ENCODE peak calls at places on chromosomes 13 and 19, in five cellular contexts. D is thoracic aorta, X is K562, S is DND-41, W is dorsolateral prefrontal cortex. N is an unnamed sample.
A peak's percentile ranks its signal among the peaks of the same experiment; 100 is the strongest.

GRCh38 chr13:111156421-111156820 is 41.3 kb downstream of the ARHGEF7 start:
- DNase-seq in D (no peak), X (no peak), S (no peak), W (no peak), N (no peak)

GRCh38 chr13:71209217-71209616 is 657.8 kb downstream of the DACH1 start:
- DNase-seq in D (no peak), S (no peak), X (no peak), W (no peak), N (no peak)

GRCh38 chr13:71644579-71644978 is 222.4 kb downstream of the DACH1 start:
- DNase-seq in D (no peak), S (no peak), W (no peak), X (no peak), N (no peak)

GRCh38 chr19:3207466-3208242 is 16.8 kb upstream of the CELF5 start:
- DNase-seq in X (peak; percentile 68), W (no peak), D (no peak), S (no peak), N (no peak)

GRCh38 chr13:76878043-76878442 is 8.2 kb downstream of the KCTD12 start:
- DNase-seq in W (no peak), X (no peak), S (no peak), D (no peak), N (no peak)

GRCh38 chr13:24032674-24033073 is 127.8 kb upstream of the SPATA13 start:
- DNase-seq in D (no peak), S (no peak), W (no peak), X (no peak), N (no peak)

GRCh38 chr19:50729894-50730293 is 6.7 kb downstream of the CLEC11A start:
- DNase-seq in S (no peak), X (peak; percentile 4), W (no peak), D (no peak), N (peak; percentile 60)

GRCh38 chr19:18674616-18675015 is 8.9 kb upstream of the CRTC1 start:
- DNase-seq in W (peak; percentile 70), D (no peak), X (no peak), S (no peak), N (no peak)

GRCh38 chr19:50281491-50281890 is 47.7 kb downstream of the KCNC3 start:
- DNase-seq in X (no peak), S (no peak), W (no peak), D (no peak), N (no peak)

GRCh38 chr13:44879452-44880058 is 109.7 kb downstream of the NUFIP1 start:
- DNase-seq in X (no peak), S (no peak), D (no peak), W (no peak), N (peak; percentile 31)

GRCh38 chr19:46902402-46902766 is 41.6 kb downstream of the ARHGAP35 start:
- DNase-seq in S (no peak), X (no peak), W (no peak), D (no peak), N (no peak)

GRCh38 chr19:7870571-7871279 is 3.5 kb downstream of the PRR36 start:
- DNase-seq in X (peak; percentile 73), D (no peak), S (peak; percentile 81), W (no peak), N (peak; percentile 86)

GRCh38 chr19:50258918-50259372 is 55.5 kb downstream of the MYH14 start:
- DNase-seq in S (no peak), X (peak; percentile 65), D (no peak), W (no peak), N (no peak)

GRCh38 chr13:40194204-40194806 is 472.1 kb downstream of the FOXO1 start:
- DNase-seq in S (no peak), D (no peak), W (no peak), X (no peak), N (no peak)

GRCh38 chr19:13176345-13176744 is 26.1 kb downstream of the IER2 start:
- DNase-seq in X (no peak), S (no peak), D (no peak), W (no peak), N (no peak)

GRCh38 chr19:44024900-44025216 is 321 bp upstream of the ZNF222 start:
- DNase-seq in S (no peak), D (no peak), W (no peak), X (no peak), N (no peak)

GRCh38 chr19:3194703-3195087 is 9.0 kb downstream of the NCLN start:
- DNase-seq in D (no peak), S (no peak), X (no peak), W (no peak), N (no peak)

GRCh38 chr13:37540228-37540627 is 58.3 kb downstream of the POSTN start:
- DNase-seq in S (no peak), D (no peak), W (no peak), X (no peak), N (no peak)

GRCh38 chr19:51121257-51121656 is 3.4 kb upstream of the SIGLEC9 start:
- DNase-seq in D (no peak), X (no peak), S (no peak), W (no peak), N (no peak)

GRCh38 chr19:10431943-10432735 is 11.8 kb downstream of the PDE4A start:
- DNase-seq in X (peak; percentile 88), W (no peak), D (no peak), S (peak; percentile 51), N (no peak)

GRCh38 chr13:20776751-20777150 is 3.0 kb upstream of the EEF1AKMT1 start:
- DNase-seq in X (no peak), D (no peak), S (no peak), W (no peak), N (no peak)

GRCh38 chr13:111951982-111952565 is 114.9 kb upstream of the SOX1 start:
- DNase-seq in D (no peak), X (no peak), S (no peak), W (peak; percentile 18), N (no peak)

GRCh38 chr19:1115646-1116420 is 12.0 kb downstream of the GPX4 start:
- DNase-seq in W (no peak), D (no peak), X (no peak), S (no peak), N (no peak)

GRCh38 chr19:51136891-51137551 is 5.1 kb upstream of the SIGLEC7 start:
- DNase-seq in D (no peak), S (no peak), X (no peak), W (no peak), N (no peak)

GRCh38 chr19:30669329-30670010 is 297.3 kb downstream of the ZNF536 start:
- DNase-seq in W (peak; percentile 85), X (peak; percentile 61), D (no peak), S (peak; percentile 56), N (no peak)

GRCh38 chr19:12806242-12807131 is at the start of gene RNASEH2A:
- DNase-seq in W (peak; percentile 93), D (no peak), S (peak; percentile 93), X (peak; percentile 88), N (peak; percentile 86)

GRCh38 chr13:78602561-78603239 is 652 bp downstream of the POU4F1 start:
- DNase-seq in X (peak; percentile 16), S (no peak), W (no peak), D (no peak), N (peak; percentile 35)

GRCh38 chr13:99357149-99357596 is 50.0 kb upstream of the GPR183 start:
- DNase-seq in W (no peak), D (no peak), X (peak; percentile 36), S (no peak), N (no peak)

GRCh38 chr19:53772943-53773342 is 51.2 kb downstream of the NLRP12 start:
- DNase-seq in S (peak; percentile 59), D (peak; percentile 9), W (no peak), X (peak; percentile 37), N (peak; percentile 67)

GRCh38 chr19:50203281-50204080 is at the start of gene MYH14:
- DNase-seq in X (peak; percentile 96), S (no peak), D (peak; percentile 51), W (peak; percentile 95), N (no peak)

GRCh38 chr13:67353891-67354459 is 123.8 kb upstream of the PCDH9 start:
- DNase-seq in W (no peak), X (no peak), S (no peak), D (no peak), N (no peak)

GRCh38 chr13:44283598-44283997 is 90.0 kb upstream of the SERP2 start:
- DNase-seq in W (no peak), X (no peak), S (no peak), D (no peak), N (no peak)

GRCh38 chr19:29275266-29275665 is 62.3 kb upstream of the UQCRFS1 start:
- DNase-seq in D (no peak), X (no peak), S (no peak), W (no peak), N (no peak)

DNA sequence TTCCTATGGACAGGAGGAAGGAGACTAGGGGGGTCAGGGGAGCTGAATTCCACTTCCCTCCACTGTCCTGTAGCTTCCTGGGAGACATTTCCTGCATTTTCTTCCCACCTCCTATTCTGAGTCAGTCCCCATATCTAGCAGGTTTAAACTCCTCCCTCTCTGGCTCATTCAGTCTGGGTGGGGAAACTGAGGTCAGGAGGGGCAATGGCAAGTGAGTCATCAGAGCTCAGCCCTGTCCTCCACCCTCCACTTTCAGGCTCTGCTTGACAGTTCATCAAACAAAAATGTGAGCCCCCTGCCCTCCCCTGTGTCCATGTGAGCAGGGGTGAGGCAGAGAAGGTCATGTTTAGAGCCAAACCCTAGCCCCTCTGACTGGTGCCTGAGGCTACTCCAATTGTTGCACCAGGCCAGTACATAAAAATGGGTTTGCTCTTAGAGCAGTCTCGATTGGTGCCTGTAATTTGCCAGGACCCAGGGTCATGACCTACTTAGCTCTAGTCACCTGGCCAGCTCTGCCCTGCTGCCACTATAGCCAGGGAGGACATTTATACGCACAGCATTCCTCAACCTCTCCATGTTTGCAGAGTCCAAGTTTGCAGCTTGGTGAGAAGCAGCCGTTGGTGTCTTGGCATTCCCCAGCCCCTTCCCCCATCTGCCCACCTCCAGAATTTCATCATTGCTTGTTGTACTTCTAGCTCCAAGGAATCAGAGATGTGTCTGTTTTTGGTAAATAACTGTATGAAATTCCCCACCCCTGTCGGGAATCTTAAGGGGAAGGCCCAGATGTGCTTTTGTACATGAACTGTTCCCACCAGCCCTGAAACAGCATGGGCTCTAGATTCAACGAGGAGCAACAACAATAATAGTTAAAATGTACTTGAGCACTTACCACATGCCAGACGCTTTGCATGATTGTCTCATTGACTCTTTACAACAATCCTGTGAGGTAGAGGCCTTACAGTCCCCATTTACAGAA is 20.7 kb downstream of the SAMD4B start:
- DNase-seq in W (no peak), S (no peak), D (no peak), X (no peak), N (no peak)
- H3K4me3 ChIP-seq in W (no peak overlapping the region), S (no peak overlapping the region), D (no peak overlapping the region), X (no peak overlapping the region), N (no peak overlapping the region)

DNA sequence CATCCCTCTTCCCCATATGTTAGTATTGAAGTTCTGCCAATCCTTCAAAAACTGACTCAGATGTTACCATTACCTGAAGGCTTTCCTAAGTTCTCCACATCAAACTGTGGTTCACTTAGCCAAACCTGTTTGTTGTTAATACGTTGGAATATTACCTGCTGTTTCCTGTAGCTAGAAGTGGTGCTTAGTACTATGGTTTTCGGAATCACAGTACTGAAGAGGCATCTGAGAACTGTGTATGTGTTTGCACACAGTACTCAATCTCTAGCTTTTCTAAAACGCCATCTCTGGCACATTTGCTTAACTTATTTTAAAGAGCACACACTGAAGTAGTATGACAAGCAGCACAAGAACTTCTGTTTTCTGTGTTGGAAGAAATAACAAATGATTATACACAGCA is 248.2 kb downstream of the SHISA2 start:
- DNase-seq in S (no peak), W (no peak), X (no peak), D (no peak), N (no peak)
- H3K4me3 ChIP-seq in S (no peak overlapping the region), W (no peak overlapping the region), X (no peak overlapping the region), D (no peak overlapping the region), N (no peak overlapping the region)

GRCh38 chr19:33905473-33905936 is 108.8 kb downstream of the KCTD15 start:
- DNase-seq in X (no peak), W (no peak), D (no peak), S (no peak), N (no peak)
- H3K4me3 ChIP-seq in X (no peak overlapping the region), W (peak overlapping the region; percentile 55), D (peak overlapping the region; percentile 68), S (no peak overlapping the region), N (no peak overlapping the region)

GRCh38 chr13:26742691-26743358 is 17.8 kb downstream of the GPR12 start:
- DNase-seq in D (no peak), S (no peak), W (no peak), X (no peak), N (no peak)
- H3K4me3 ChIP-seq in D (no peak overlapping the region), S (no peak overlapping the region), W (no peak overlapping the region), X (no peak overlapping the region), N (no peak overlapping the region)

N was measured in Jurkat, Clone E6-1.